ENCODE peak calls at places on chromosome 19, in seven cellular contexts. B is stimulated activated CD4-positive, alpha-beta T cell treated with anti-CD3 and anti-CD28 coated beads, Interleukin-2, amount 100 ng/mL, for 4 hours; S is Right ventricle myocardium superior; F is stimulated activated CD8-positive, alpha-beta memory T cell treated with anti-CD3 and anti-CD28 coated beads, Interleukin-15, amount 100 ng/mL, for 4 hours; O is NCI-H2081; R is cardiac muscle cell; C is Kasumi-1. I is an unnamed sample.

GRCh38 chr19:10911579-10912363 is 16.7 kb downstream of the YIPF2 start:
- DNase-seq in R (no peak), S (no peak), O (no peak), C (no peak), B (no peak), F (no peak), I (no peak)

GRCh38 chr19:3607398-3608078 is 863 bp upstream of the TBXA2R start:
- DNase-seq in F (no peak), S (peak), B (no peak), R (no peak), C (peak), O (no peak), I (peak)

GRCh38 chr19:1260749-1261511 is 8.2 kb upstream of the CIRBP start:
- DNase-seq in R (peak), O (peak), B (peak), C (peak), S (peak), F (peak), I (peak)

GRCh38 chr19:2422951-2423880 is 4.2 kb downstream of the TIMM13 start:
- DNase-seq in S (peak), O (no peak), C (no peak), B (no peak), R (no peak), F (no peak), I (no peak)

GRCh38 chr19:45253396-45254027 is 2.4 kb downstream of the MARK4 start:
- DNase-seq in S (no peak), O (no peak), F (no peak), B (no peak), C (no peak), R (no peak), I (no peak)

GRCh38 chr19:56167064-56167578 is 8.7 kb upstream of the GALP start:
- DNase-seq in R (peak), B (no peak), S (no peak), O (no peak), F (no peak), C (peak), I (no peak)

GRCh38 chr19:17794731-17795494 is at the start of gene B3GNT3:
- DNase-seq in S (no peak), R (peak), C (peak), B (no peak), O (peak), F (no peak), I (no peak)

GRCh38 chr19:47022541-47023447 is 3.2 kb downstream of the NPAS1 start:
- DNase-seq in S (no peak), O (no peak), C (no peak), F (no peak), R (no peak), B (no peak), I (no peak)

GRCh38 chr19:3656747-3657394 is 30.3 kb upstream of the CACTIN start:
- DNase-seq in R (no peak), B (no peak), F (no peak), C (no peak), S (no peak), O (no peak), I (no peak)

GRCh38 chr19:47369923-47370625 is 21.0 kb downstream of the DHX34 start:
- DNase-seq in S (no peak), B (no peak), C (peak), R (no peak), F (no peak), O (no peak), I (no peak)

GRCh38 chr19:55702131-55702627 is 27.2 kb downstream of the EPN1 start:
- DNase-seq in C (no peak), B (no peak), R (no peak), S (peak), F (no peak), O (no peak), I (no peak)

GRCh38 chr19:57473646-57474045 is 3.7 kb downstream of the ZNF772 start:
- DNase-seq in S (no peak), O (no peak), B (no peak), C (no peak), R (no peak), F (no peak), I (no peak)

GRCh38 chr19:45954132-45954531 is 19.5 kb downstream of the NOVA2 start:
- DNase-seq in F (no peak), C (no peak), R (no peak), S (no peak), B (no peak), O (no peak), I (no peak)

GRCh38 chr19:8468761-8469458 is 24.1 kb downstream of the HNRNPM start:
- DNase-seq in F (no peak), S (no peak), B (no peak), O (no peak), C (no peak), R (no peak), I (no peak)

GRCh38 chr19:44005968-44006367 is 3.2 kb downstream of the ZNF230 start:
- DNase-seq in S (no peak), F (no peak), C (peak), B (no peak), R (no peak), O (no peak), I (no peak)

GRCh38 chr19:48878219-48879024 is 6.2 kb downstream of the PPP1R15A start:
- DNase-seq in O (no peak), S (peak), C (no peak), F (no peak), R (no peak), B (no peak), I (peak)

GRCh38 chr19:40223135-40223822 is 3.2 kb downstream of the CCNP start:
- DNase-seq in R (no peak), B (no peak), C (no peak), F (no peak), O (peak), S (no peak), I (no peak)

GRCh38 chr19:15629003-15629880 is 11.5 kb upstream of the CYP4F3 start:
- DNase-seq in S (peak), C (peak), B (peak), R (no peak), O (peak), F (peak), I (peak)

GRCh38 chr19:39558623-39559117 is 18.7 kb upstream of the EID2 start:
- DNase-seq in B (peak), O (no peak), S (no peak), C (no peak), R (no peak), F (no peak), I (no peak)

GRCh38 chr19:54630784-54631183 is 500 bp downstream of the LILRB1 start:
- DNase-seq in R (no peak), O (no peak), S (no peak), C (no peak), F (no peak), B (no peak), I (no peak)

GRCh38 chr19:55580628-55581144 is at the start of gene ZNF579:
- DNase-seq in S (peak), R (peak), C (peak), O (peak), B (peak), F (peak), I (peak)

GRCh38 chr19:15368051-15368632 is 11.4 kb downstream of the AKAP8 start:
- DNase-seq in R (no peak), S (no peak), C (no peak), B (no peak), O (no peak), F (no peak), I (no peak)

GRCh38 chr19:27647423-27647822 is 1565.5 kb downstream of the UQCRFS1 start:
- DNase-seq in F (no peak), B (no peak), O (no peak), S (no peak), C (no peak), R (no peak), I (no peak)

GRCh38 chr19:1411255-1412191 is 4.1 kb downstream of the DAZAP1 start:
- DNase-seq in C (no peak), B (no peak), S (peak), R (no peak), F (no peak), O (no peak), I (peak)

GRCh38 chr19:38869836-38870607 is 8.1 kb downstream of the RINL start:
- DNase-seq in B (peak), C (peak), F (peak), O (peak), S (peak), R (peak), I (peak)

GRCh38 chr19:50204811-50205675 is 1.6 kb downstream of the MYH14 start:
- DNase-seq in R (peak), B (peak), O (peak), C (no peak), F (no peak), S (peak), I (peak)

GRCh38 chr19:6481541-6482342 is at the start of gene DENND1C:
- DNase-seq in C (peak), B (peak), R (peak), S (peak), F (no peak), O (no peak), I (peak)

I was measured in heart left ventricle.